ENCODE peak calls at places on chromosomes 1 and 21, in five cellular contexts. F is T-helper 1 cell, L is mucosa of gallbladder, K is GM20000, V is ureter. U is an unnamed sample.
A peak's percentile ranks its signal among the peaks of the same experiment; 100 is the strongest.

GRCh38 chr1:162876751-162877150 is 15.8 kb upstream of the CCDC190 start:
- DNase-seq in F (no peak), L (no peak), K (no peak), V (no peak), U (no peak)

GRCh38 chr1:6587261-6588005 is 7.6 kb downstream of the ZBTB48 start:
- DNase-seq in F (no peak), L (no peak), K (no peak), V (peak; percentile 64), U (peak; percentile 97)

GRCh38 chr1:39127513-39127912 is 77.0 kb upstream of the MACF1 start:
- DNase-seq in F (no peak), L (peak; percentile 73), K (no peak), V (no peak), U (peak; percentile 59)

GRCh38 chr1:109947582-109948284 is 36.8 kb upstream of the AHCYL1 start:
- DNase-seq in F (no peak), L (no peak), K (no peak), V (no peak), U (no peak)

GRCh38 chr1:11571906-11572616 is 82.2 kb downstream of the FBXO2 start:
- DNase-seq in F (no peak), L (no peak), K (no peak), V (no peak), U (no peak)

GRCh38 chr1:42142894-42143675 is 10.1 kb upstream of the GUCA2B start:
- DNase-seq in F (no peak), L (no peak), K (no peak), V (no peak), U (peak; percentile 88)

GRCh38 chr1:243924588-243925349 is 74.7 kb upstream of the AKT3 start:
- DNase-seq in F (no peak), L (no peak), K (no peak), V (no peak), U (no peak)

GRCh38 chr1:114607223-114607622 is 25.8 kb upstream of the BCAS2 start:
- DNase-seq in F (no peak), L (no peak), K (no peak), V (no peak), U (no peak)

GRCh38 chr1:200510228-200510623 is 100.4 kb upstream of the ZNF281 start:
- DNase-seq in F (no peak), L (peak; percentile 78), K (peak; percentile 76), V (peak; percentile 74), U (peak; percentile 70)

GRCh38 chr1:162276493-162276892 is 100.2 kb downstream of the SPATA46 start:
- DNase-seq in F (no peak), L (no peak), K (peak; percentile 37), V (no peak), U (no peak)

GRCh38 chr1:230342019-230342418 is 84.1 kb downstream of the PGBD5 start:
- DNase-seq in F (no peak), L (no peak), K (no peak), V (no peak), U (no peak)

GRCh38 chr1:119713538-119714456 is 2.1 kb downstream of the PHGDH start:
- DNase-seq in F (no peak), L (no peak), K (no peak), V (no peak), U (peak; percentile 13)

GRCh38 chr1:168488153-168488552 is 55.6 kb downstream of the XCL2 start:
- DNase-seq in F (no peak), L (no peak), K (no peak), V (no peak), U (no peak)

GRCh38 chr1:48777219-48777895 is 666 bp upstream of the BEND5 start:
- DNase-seq in F (no peak), L (no peak), K (no peak), V (peak; percentile 63), U (peak; percentile 36)

GRCh38 chr1:192588546-192588945 is 13.0 kb downstream of the RGS1 start:
- DNase-seq in F (no peak), L (no peak), K (no peak), V (no peak), U (no peak)

GRCh38 chr1:149915429-149916192 is 2.0 kb downstream of the SV2A start:
- DNase-seq in F (no peak), L (no peak), K (no peak), V (no peak), U (no peak)

GRCh38 chr1:108051625-108052382 is 86.8 kb upstream of the VAV3 start:
- DNase-seq in F (no peak), L (peak; percentile 28), K (no peak), V (no peak), U (no peak)

GRCh38 chr1:150072959-150073358 is 5.4 kb downstream of the VPS45 start:
- DNase-seq in F (no peak), L (no peak), K (peak; percentile 19), V (no peak), U (no peak)

GRCh38 chr1:240652554-240652953 is 40.6 kb upstream of the GREM2 start:
- DNase-seq in F (no peak), L (no peak), K (no peak), V (no peak), U (no peak)

GRCh38 chr1:44036409-44037111 is 5.3 kb upstream of the SLC6A9 start:
- DNase-seq in F (no peak), L (peak; percentile 65), K (peak; percentile 70), V (peak; percentile 83), U (peak; percentile 79)

GRCh38 chr1:230281531-230281930 is 144.6 kb downstream of the PGBD5 start:
- DNase-seq in F (no peak), L (no peak), K (no peak), V (no peak), U (no peak)

GRCh38 chr1:226563666-226564065 is 15.1 kb downstream of the STUM start:
- DNase-seq in F (no peak), L (no peak), K (no peak), V (no peak), U (no peak)

GRCh38 chr1:204089044-204089751 is 16.3 kb downstream of the SOX13 start:
- DNase-seq in F (no peak), L (no peak), K (no peak), V (peak; percentile 85), U (no peak)

GRCh38 chr1:245997471-245998258 is 509.4 kb downstream of the SMYD3 start:
- DNase-seq in F (no peak), L (peak; percentile 42), K (no peak), V (no peak), U (peak; percentile 26)

GRCh38 chr1:196680107-196680506 is 28.3 kb downstream of the CFH start:
- DNase-seq in F (no peak), L (no peak), K (no peak), V (no peak), U (no peak)

GRCh38 chr1:6445062-6445763 is 20.6 kb downstream of the ESPN start:
- DNase-seq in F (no peak), L (peak; percentile 52), K (no peak), V (no peak), U (peak; percentile 49)

GRCh38 chr1:154198756-154199562 is 7.1 kb upstream of the TPM3 start:
- DNase-seq in F (no peak), L (peak; percentile 41), K (peak; percentile 52), V (no peak), U (peak; percentile 32)

GRCh38 chr21:45934570-45934969 is 47.0 kb upstream of the COL6A1 start:
- DNase-seq in F (no peak), L (no peak), K (no peak), V (no peak), U (no peak)

GRCh38 chr1:65177457-65177856 is 29.5 kb downstream of the AK4 start:
- DNase-seq in F (no peak), L (no peak), K (no peak), V (no peak), U (no peak)